ENCODE peak calls at places on chromosomes 11 and 22, in five cellular contexts. W is sigmoid colon, T is Peyer's patch, M is heart left ventricle, P is right lobe of liver. O is an unnamed sample. For H3K36me3, the result is how much of the 10 kb centered on the place peaks cover.

GRCh38 chr11:116276051-116277044 is 496.4 kb downstream of the BUD13 start:
- DNase-seq in W (peak), T (peak), M (peak), P (peak), O (peak)

GRCh38 chr11:20360650-20361049 is 2.9 kb upstream of the HTATIP2 start:
- DNase-seq in W (no peak), T (peak), M (no peak), P (no peak), O (peak)

GRCh38 chr11:83349371-83349770 is 63.2 kb upstream of the CCDC90B start:
- DNase-seq in W (no peak), T (no peak), M (no peak), P (no peak), O (no peak)

GRCh38 chr22:41436322-41437113 is 10.1 kb downstream of the TOB2 start:
- DNase-seq in W (no peak), T (no peak), M (no peak), P (no peak), O (no peak)

GRCh38 chr11:110428956-110429613 is 663 bp upstream of the FDX1 start:
- DNase-seq in W (no peak), T (no peak), M (no peak), P (no peak), O (peak)

GRCh38 chr22:46367707-46368191 is 32.2 kb downstream of the TRMU start:
- DNase-seq in W (no peak), T (peak), M (peak), P (peak), O (peak)

GRCh38 chr11:534592-535518 is 521 bp downstream of the HRAS start:
- DNase-seq in W (no peak), T (peak), M (peak), P (peak), O (no peak)

GRCh38 chr22:29263791-29264216 is 4.0 kb downstream of the RHBDD3 start:
- DNase-seq in W (no peak), T (no peak), M (no peak), P (no peak), O (peak)

GRCh38 chr22:31291716-31292644 is at the start of gene PIK3IP1:
- DNase-seq in W (peak), T (peak), M (peak), P (peak), O (peak)

GRCh38 chr11:73242291-73243092 is 24.4 kb downstream of the P2RY2 start:
- DNase-seq in W (peak), T (peak), M (peak), P (peak), O (peak)
- TF ChIP-seq POLR2A in W (no peak), T (no peak), M (no peak), P (no peak), O (no peak)

GRCh38 chr22:50445071-50445879 is 29.6 kb downstream of the SBF1 start:
- DNase-seq in W (no peak), T (no peak), M (no peak), P (no peak), O (no peak)
- H3K36me3 ChIP-seq in W (half or more), T (half or more), M (half or more), P (under half), O (under half)

GRCh38 chr11:33533668-33534067 is 167.0 kb downstream of the C11orf91 start:
- DNase-seq in W (no peak), T (no peak), M (no peak), P (no peak), O (no peak)
- TF ChIP-seq POLR2A in W (no peak), T (no peak), M (no peak), P (no peak), O (no peak)

GRCh38 chr11:72228844-72229231 is 4.3 kb downstream of the INPPL1 start:
- DNase-seq in W (no peak), T (peak), M (no peak), P (no peak), O (no peak)

GRCh38 chr11:72229336-72229924 is 4.9 kb downstream of the INPPL1 start:
- DNase-seq in W (no peak), T (peak), M (no peak), P (no peak), O (peak)

GRCh38 chr11:72230764-72231365 is 6.3 kb downstream of the INPPL1 start:
- DNase-seq in W (peak), T (peak), M (no peak), P (no peak), O (no peak)

GRCh38 chr11:72231396-72232259 is 7.1 kb downstream of the INPPL1 start:
- DNase-seq in W (peak), T (peak), M (peak), P (no peak), O (no peak)

GRCh38 chr11:72229925-72230763 is 5.6 kb downstream of the INPPL1 start:
- DNase-seq in W (no peak), T (peak), M (no peak), P (no peak), O (no peak)
- H3K36me3 ChIP-seq in W (half or more), T (half or more), M (half or more), P (half or more), O (under half)

O was measured in adrenal gland.